ENCODE peak calls at places on chromosome 11, in seven cellular contexts. X, J, R, I, G, W and F are unnamed samples.

GRCh38 chr11:134027671-134028070 is 41.2 kb upstream of the JAM3 start:
- DNase-seq in W (no peak), R (no peak), J (no peak), I (no peak), X (no peak), G (no peak), F (no peak)

GRCh38 chr11:118415739-118416068 is 14.3 kb downstream of the ATP5MG start:
- DNase-seq in J (no peak), I (peak; percentile 77), W (no peak), X (no peak), R (peak; percentile 95), G (no peak), F (peak; percentile 96)

GRCh38 chr11:34405079-34405858 is 33.5 kb upstream of the CAT start:
- DNase-seq in R (peak; percentile 12), X (no peak), J (no peak), W (no peak), G (no peak), I (no peak), F (peak; percentile 79)

GRCh38 chr11:11826260-11826659 is 15.5 kb upstream of the USP47 start:
- DNase-seq in W (no peak), G (no peak), R (no peak), I (no peak), X (no peak), J (no peak), F (no peak)

GRCh38 chr11:76660533-76661305 is 9.8 kb downstream of the LRRC32 start:
- DNase-seq in J (no peak), I (no peak), R (no peak), G (no peak), X (no peak), W (no peak), F (no peak)

GRCh38 chr11:15057352-15057751 is 16.0 kb upstream of the CALCB start:
- DNase-seq in J (no peak), R (no peak), G (no peak), W (no peak), I (no peak), X (no peak), F (no peak)

GRCh38 chr11:85279267-85279666 is 347.9 kb downstream of the DLG2 start:
- DNase-seq in J (no peak), I (no peak), G (no peak), X (no peak), R (no peak), W (no peak), F (no peak)

GRCh38 chr11:94734563-94735275 is 33.4 kb upstream of the AMOTL1 start:
- DNase-seq in W (no peak), G (no peak), J (no peak), X (peak; percentile 36), R (no peak), I (no peak), F (no peak)

GRCh38 chr11:108154591-108154990 is 33.2 kb downstream of the ACAT1 start:
- DNase-seq in R (no peak), I (no peak), G (no peak), J (no peak), X (no peak), W (no peak), F (no peak)

GRCh38 chr11:19832166-19832750 is 119.6 kb downstream of the NAV2 start:
- DNase-seq in G (no peak), W (no peak), R (no peak), I (no peak), J (no peak), X (no peak), F (no peak)

GRCh38 chr11:58659404-58659803 is 36.9 kb downstream of the CNTF start:
- DNase-seq in G (no peak), X (no peak), W (no peak), R (no peak), J (no peak), I (no peak), F (no peak)

GRCh38 chr11:64324692-64325469 is 7.0 kb downstream of the PRDX5 start:
- DNase-seq in I (no peak), R (no peak), X (no peak), G (no peak), J (no peak), W (no peak), F (no peak)

GRCh38 chr11:111691731-111692130 is 74.5 kb downstream of the PPP2R1B start:
- DNase-seq in J (no peak), G (no peak), I (no peak), W (no peak), X (no peak), R (no peak), F (no peak)

GRCh38 chr11:113593698-113594308 is 112.3 kb downstream of the TMPRSS5 start:
- DNase-seq in X (no peak), W (peak; percentile 49), I (no peak), G (no peak), R (no peak), J (peak; percentile 41), F (peak; percentile 83)

GRCh38 chr11:83285771-83286528 is at the start of gene CCDC90B:
- DNase-seq in R (peak; percentile 97), I (peak; percentile 95), X (peak; percentile 87), J (peak; percentile 87), G (peak; percentile 98), W (peak; percentile 91), F (peak; percentile 98)

GRCh38 chr11:29518389-29519174 is 498.2 kb downstream of the KCNA4 start:
- DNase-seq in R (no peak), W (no peak), G (no peak), X (no peak), I (no peak), J (no peak), F (no peak)

GRCh38 chr11:93784935-93785360 is 866 bp downstream of the MED17 start:
- DNase-seq in G (no peak), X (no peak), W (peak; percentile 6), R (no peak), I (no peak), J (peak; percentile 7), F (no peak)

GRCh38 chr11:119316729-119317591 is at the start of gene MCAM:
- DNase-seq in X (peak; percentile 75), G (peak; percentile 43), I (no peak), J (no peak), W (no peak), R (no peak), F (no peak)